ENCODE peak calls at places on chromosomes 11 and 22, in seven cellular contexts. Q is tibial artery, R is thoracic aorta, L is HFFc6, X is HCT116, W is retinal pigment epithelial cell, S is endothelial cell. Y is an unnamed sample.

GRCh38 chr11:133041928-133042890 is 490.1 kb downstream of the OPCML start:
- DNase-seq in S (no peak), X (no peak), Q (no peak), L (no peak), R (no peak), W (no peak), Y (no peak)

GRCh38 chr11:134476435-134477021 is 64.5 kb upstream of the B3GAT1 start:
- DNase-seq in W (no peak), R (no peak), X (no peak), Q (no peak), L (no peak), S (peak; percentile 67), Y (no peak)

GRCh38 chr11:118005224-118006152 is 19.3 kb downstream of the IL10RA start:
- DNase-seq in R (no peak), L (no peak), W (no peak), S (no peak), Q (no peak), X (no peak), Y (no peak)

GRCh38 chr11:112770487-112770886 is 190.7 kb upstream of the NCAM1 start:
- DNase-seq in X (no peak), Q (no peak), W (no peak), S (no peak), L (no peak), R (no peak), Y (no peak)

GRCh38 chr11:48018561-48019229 is 38.3 kb downstream of the PTPRJ start:
- DNase-seq in L (no peak), Q (no peak), X (no peak), W (no peak), R (no peak), S (peak; percentile 9), Y (no peak)

GRCh38 chr22:46508391-46508999 is 28.9 kb downstream of the CELSR1 start:
- DNase-seq in X (no peak), S (no peak), R (no peak), L (no peak), W (no peak), Q (no peak), Y (no peak)

GRCh38 chr11:111846063-111846462 is 25.3 kb downstream of the ALG9 start:
- DNase-seq in L (peak; percentile 78), Q (no peak), S (no peak), R (no peak), X (no peak), W (no peak), Y (no peak)

GRCh38 chr22:36211237-36211881 is 9.8 kb upstream of the APOL4 start:
- DNase-seq in L (no peak), R (no peak), X (no peak), W (no peak), S (no peak), Q (no peak), Y (no peak)

GRCh38 chr11:75394086-75394840 is 5.1 kb upstream of the RPS3 start:
- DNase-seq in S (no peak), X (no peak), L (no peak), W (no peak), Q (no peak), R (no peak), Y (no peak)

GRCh38 chr11:64998690-64999431 is 2.1 kb upstream of the BATF2 start:
- DNase-seq in S (no peak), Q (no peak), W (no peak), L (no peak), X (no peak), R (no peak), Y (no peak)

GRCh38 chr11:72013765-72014711 is 15.3 kb downstream of the IL18BP start:
- DNase-seq in R (no peak), S (no peak), L (no peak), W (no peak), Q (peak; percentile 66), X (no peak), Y (no peak)

GRCh38 chr11:6925636-6926207 is 504 bp upstream of the ZNF215 start:
- DNase-seq in L (peak; percentile 19), Q (no peak), W (no peak), R (no peak), X (peak; percentile 54), S (peak; percentile 11), Y (no peak)

GRCh38 chr22:50320116-50320515 is 6.7 kb downstream of the DENND6B start:
- DNase-seq in S (no peak), L (no peak), Q (no peak), R (no peak), W (no peak), X (no peak), Y (no peak)

GRCh38 chr11:23961503-23962338 is 535.1 kb upstream of the LUZP2 start:
- DNase-seq in S (no peak), Q (no peak), W (no peak), L (no peak), R (no peak), X (no peak), Y (no peak)

GRCh38 chr11:32830413-32830738 is 649 bp downstream of the PRRG4 start:
- DNase-seq in L (no peak), R (no peak), X (no peak), W (no peak), Q (no peak), S (no peak), Y (peak; percentile 38)

GRCh38 chr11:88332851-88333250 is 4.7 kb downstream of the CTSC start:
- DNase-seq in W (no peak), X (no peak), L (no peak), Q (no peak), S (no peak), R (no peak), Y (no peak)

DNA sequence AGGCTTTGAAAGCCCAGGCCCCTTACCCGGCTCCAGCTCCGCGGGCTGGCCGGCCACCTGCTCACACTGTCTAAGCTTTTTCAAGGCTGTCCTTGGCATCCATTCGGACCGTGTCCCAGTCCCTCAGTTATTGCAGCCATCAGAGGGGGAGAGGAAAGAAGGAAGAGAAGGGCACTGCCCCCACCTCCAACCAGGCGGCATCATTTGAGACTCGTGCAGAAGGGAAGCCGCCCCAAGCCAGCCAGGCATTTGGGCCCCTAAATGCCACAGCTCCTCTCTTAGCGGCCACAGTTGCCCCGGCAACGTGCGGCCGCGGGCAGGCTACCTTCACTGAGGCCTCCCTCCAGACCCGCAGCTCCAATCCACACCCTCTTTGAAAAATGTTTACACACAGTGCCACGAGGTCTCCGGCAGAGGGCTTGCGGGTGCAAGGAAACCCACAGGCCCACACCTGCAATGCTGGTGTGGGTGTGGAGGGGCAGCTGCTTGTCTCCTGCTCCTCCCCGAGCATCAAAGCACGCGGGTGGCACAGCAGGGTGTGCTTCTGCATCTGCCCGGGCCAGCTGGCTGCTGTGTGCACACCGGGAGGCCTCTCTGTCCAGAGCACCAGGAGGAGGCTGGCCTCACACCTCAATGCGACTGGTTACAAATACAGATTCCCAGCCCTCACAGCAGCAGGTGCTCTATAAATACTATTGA is 124.4 kb downstream of the CTTN start:
- DNase-seq in S (no peak), R (no peak), L (no peak), X (no peak), Q (no peak), W (no peak), Y (no peak)
- TF ChIP-seq CTCF in S (no peak), R (no peak), L (no peak), X (no peak), Q (no peak), W (peak; percentile 35), Y (no peak)

DNA sequence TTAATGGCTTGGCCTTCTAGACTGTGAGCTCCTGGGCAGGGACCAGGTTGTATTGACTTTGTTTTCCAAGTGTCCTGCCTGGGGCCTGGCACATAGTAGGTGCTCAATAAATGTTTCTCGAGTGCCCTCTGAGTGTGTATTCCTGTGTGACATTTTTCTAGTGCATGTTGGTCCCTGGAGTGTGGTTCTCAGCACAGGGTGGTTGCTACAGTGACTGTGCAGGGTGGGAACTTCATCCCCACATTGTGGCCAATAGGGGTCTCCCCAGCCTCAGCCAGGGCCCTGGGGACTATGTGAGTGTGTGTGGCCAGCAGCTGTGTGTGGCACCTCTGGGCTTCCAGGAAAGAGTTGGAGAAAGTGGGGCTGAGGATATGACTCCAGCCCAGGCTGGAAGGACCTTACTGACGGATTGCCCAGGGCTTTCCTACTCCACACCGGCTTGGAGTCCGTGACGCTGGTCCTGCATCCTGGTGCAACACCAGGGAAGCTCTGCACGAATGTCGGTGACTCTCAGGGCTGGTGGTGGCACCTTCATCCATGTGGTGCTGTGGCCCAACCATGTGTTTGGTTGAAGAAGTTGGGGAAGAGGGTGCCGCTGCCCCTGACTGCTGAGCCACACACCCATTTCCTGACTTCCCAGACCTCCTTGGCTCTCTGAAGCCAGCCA is 9.0 kb upstream of the MARK2 start:
- DNase-seq in L (peak; percentile 33), R (no peak), Q (no peak), X (no peak), W (no peak), S (peak; percentile 54), Y (no peak)
- TF ChIP-seq CTCF in L (peak; percentile 61), R (no peak), Q (no peak), X (peak; percentile 37), W (peak; percentile 61), S (no peak), Y (no peak)

DNA sequence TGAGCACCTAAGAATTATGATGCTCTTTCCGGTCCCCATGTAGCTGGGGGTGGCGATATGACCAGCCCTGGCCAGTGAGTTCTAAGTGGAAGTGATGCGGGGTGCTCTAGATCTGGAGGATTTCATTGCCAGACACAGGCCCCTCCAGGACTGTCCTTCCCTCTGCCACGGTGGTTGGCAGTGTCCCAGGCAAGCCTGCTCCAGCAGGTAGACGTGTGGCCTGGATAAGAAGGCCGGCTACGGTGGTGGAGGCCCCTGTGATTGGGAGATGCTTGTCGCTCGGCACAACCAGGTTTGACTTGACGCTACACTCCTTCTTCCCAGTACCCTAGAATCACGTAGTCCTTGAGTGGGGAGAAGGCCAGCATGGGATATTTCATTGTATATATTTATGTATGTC is 9.1 kb upstream of the ARHGAP8 start:
- DNase-seq in X (no peak), W (no peak), R (no peak), S (no peak), L (no peak), Q (no peak), Y (no peak)
- TF ChIP-seq CTCF in X (no peak), W (no peak), R (no peak), S (no peak), L (no peak), Q (no peak), Y (no peak)

GRCh38 chr11:116535954-116536353 is 236.8 kb downstream of the BUD13 start:
- DNase-seq in L (no peak), Q (peak; percentile 41), R (no peak), S (no peak), X (no peak), W (no peak), Y (no peak)
- TF ChIP-seq CTCF in L (no peak), Q (no peak), R (no peak), S (no peak), X (no peak), W (no peak), Y (no peak)

DNA sequence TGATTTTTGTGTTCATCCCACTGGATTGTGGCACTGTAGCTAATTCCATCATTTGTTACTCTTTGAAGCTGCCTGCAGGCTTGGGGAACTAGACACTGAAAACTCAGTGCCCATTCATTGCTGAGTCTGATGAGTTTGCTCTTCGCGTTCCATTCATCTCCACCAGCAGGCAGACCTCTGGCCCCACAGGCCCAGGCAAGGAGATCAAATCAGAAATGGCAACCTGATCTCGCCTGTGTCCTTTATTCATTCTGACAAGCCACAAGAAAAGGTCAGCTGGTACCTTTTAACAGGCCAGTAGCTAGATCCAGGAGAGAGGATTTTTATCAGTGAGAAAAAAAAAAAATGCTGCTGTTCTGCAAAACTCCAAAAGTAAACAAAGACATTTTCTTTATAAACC is 742.5 kb downstream of the ETS1 start:
- DNase-seq in L (no peak), X (no peak), S (no peak), R (no peak), Q (no peak), W (no peak), Y (no peak)
- TF ChIP-seq CTCF in L (no peak), X (no peak), S (no peak), R (no peak), Q (no peak), W (no peak), Y (no peak)

GRCh38 chr11:120811199-120811598 is 212.7 kb upstream of the TBCEL start:
- DNase-seq in R (no peak), S (no peak), X (no peak), W (no peak), L (no peak), Q (no peak), Y (no peak)
- TF ChIP-seq CTCF in R (no peak), S (no peak), X (no peak), W (no peak), L (no peak), Q (no peak), Y (no peak)

Y was measured in GM20000.